ENCODE peak calls at places on chromosomes 7 and 10, in nine cellular contexts. One of them, this sample, is unnamed.

GRCh38 chr7:47253650-47254080 is 328.2 kb downstream of the TNS3 start:
- DNase-seq in fibroblast of the aortic adventitia: peak
- DNase-seq in activated CD8-positive, alpha-beta T cell treated with anti-CD3 and anti-CD28 coated beads for 36 hours: peak
- DNase-seq in AG09319: peak
- DNase-seq in osteocyte: peak
- DNase-seq in upper lobe of right lung: no peak
- DNase-seq in mucosa of descending colon: peak
- DNase-seq in AG10803: peak
- DNase-seq in MM.1S: no peak
- DNase-seq in this sample: peak

GRCh38 chr10:71087622-71088021 is 124.7 kb upstream of the UNC5B start:
- DNase-seq in AG09319: no peak
- DNase-seq in MM.1S: no peak
- DNase-seq in activated CD8-positive, alpha-beta T cell treated with anti-CD3 and anti-CD28 coated beads for 36 hours: no peak
- DNase-seq in fibroblast of the aortic adventitia: no peak
- DNase-seq in mucosa of descending colon: no peak
- DNase-seq in AG10803: no peak
- DNase-seq in osteocyte: peak
- DNase-seq in upper lobe of right lung: peak
- DNase-seq in this sample: no peak

GRCh38 chr7:125857606-125858005 is 928.0 kb upstream of the POT1 start:
- DNase-seq in AG09319: no peak
- DNase-seq in osteocyte: no peak
- DNase-seq in MM.1S: no peak
- DNase-seq in fibroblast of the aortic adventitia: peak
- DNase-seq in activated CD8-positive, alpha-beta T cell treated with anti-CD3 and anti-CD28 coated beads for 36 hours: no peak
- DNase-seq in AG10803: no peak
- DNase-seq in upper lobe of right lung: no peak
- DNase-seq in mucosa of descending colon: no peak
- DNase-seq in this sample: no peak

GRCh38 chr10:42943025-42943818 is 133.6 kb upstream of the RET start:
- DNase-seq in activated CD8-positive, alpha-beta T cell treated with anti-CD3 and anti-CD28 coated beads for 36 hours: no peak
- DNase-seq in mucosa of descending colon: no peak
- DNase-seq in fibroblast of the aortic adventitia: no peak
- DNase-seq in upper lobe of right lung: peak
- DNase-seq in AG10803: no peak
- DNase-seq in AG09319: no peak
- DNase-seq in MM.1S: no peak
- DNase-seq in osteocyte: peak
- DNase-seq in this sample: no peak

GRCh38 chr10:79345241-79346011 is 1.8 kb upstream of the PPIF start:
- DNase-seq in AG10803: no peak
- DNase-seq in fibroblast of the aortic adventitia: peak
- DNase-seq in mucosa of descending colon: no peak
- DNase-seq in osteocyte: no peak
- DNase-seq in AG09319: no peak
- DNase-seq in activated CD8-positive, alpha-beta T cell treated with anti-CD3 and anti-CD28 coated beads for 36 hours: no peak
- DNase-seq in MM.1S: no peak
- DNase-seq in upper lobe of right lung: peak
- DNase-seq in this sample: no peak

GRCh38 chr7:158908552-158908951 is 52.2 kb downstream of the DYNC2I1 start:
- DNase-seq in MM.1S: no peak
- DNase-seq in upper lobe of right lung: no peak
- DNase-seq in activated CD8-positive, alpha-beta T cell treated with anti-CD3 and anti-CD28 coated beads for 36 hours: no peak
- DNase-seq in mucosa of descending colon: no peak
- DNase-seq in AG09319: no peak
- DNase-seq in osteocyte: no peak
- DNase-seq in fibroblast of the aortic adventitia: no peak
- DNase-seq in AG10803: no peak
- DNase-seq in this sample: no peak

GRCh38 chr10:96986200-96986856 is 154.2 kb downstream of the LCOR start:
- DNase-seq in upper lobe of right lung: no peak
- DNase-seq in activated CD8-positive, alpha-beta T cell treated with anti-CD3 and anti-CD28 coated beads for 36 hours: no peak
- DNase-seq in MM.1S: no peak
- DNase-seq in osteocyte: no peak
- DNase-seq in AG09319: no peak
- DNase-seq in mucosa of descending colon: no peak
- DNase-seq in AG10803: no peak
- DNase-seq in fibroblast of the aortic adventitia: no peak
- DNase-seq in this sample: no peak

GRCh38 chr10:104334965-104335650 is 3.2 kb downstream of the ITPRIP start:
- DNase-seq in upper lobe of right lung: no peak
- DNase-seq in AG10803: no peak
- DNase-seq in AG09319: no peak
- DNase-seq in MM.1S: no peak
- DNase-seq in activated CD8-positive, alpha-beta T cell treated with anti-CD3 and anti-CD28 coated beads for 36 hours: no peak
- DNase-seq in fibroblast of the aortic adventitia: no peak
- DNase-seq in osteocyte: peak
- DNase-seq in mucosa of descending colon: no peak
- DNase-seq in this sample: no peak

GRCh38 chr10:98572594-98572993 is 125.9 kb upstream of the HPS1 start:
- DNase-seq in activated CD8-positive, alpha-beta T cell treated with anti-CD3 and anti-CD28 coated beads for 36 hours: no peak
- DNase-seq in fibroblast of the aortic adventitia: no peak
- DNase-seq in upper lobe of right lung: no peak
- DNase-seq in MM.1S: no peak
- DNase-seq in mucosa of descending colon: no peak
- DNase-seq in AG10803: no peak
- DNase-seq in osteocyte: no peak
- DNase-seq in AG09319: no peak
- DNase-seq in this sample: no peak

GRCh38 chr10:26859241-26860025 is 1.3 kb downstream of the ABI1 start:
- DNase-seq in AG10803: peak
- DNase-seq in upper lobe of right lung: no peak
- DNase-seq in fibroblast of the aortic adventitia: peak
- DNase-seq in AG09319: no peak
- DNase-seq in MM.1S: no peak
- DNase-seq in mucosa of descending colon: peak
- DNase-seq in osteocyte: no peak
- DNase-seq in activated CD8-positive, alpha-beta T cell treated with anti-CD3 and anti-CD28 coated beads for 36 hours: no peak
- DNase-seq in this sample: no peak

GRCh38 chr7:90387470-90388240 is 15.6 kb upstream of the CLDN12 start:
- DNase-seq in osteocyte: no peak
- DNase-seq in AG09319: no peak
- DNase-seq in mucosa of descending colon: no peak
- DNase-seq in activated CD8-positive, alpha-beta T cell treated with anti-CD3 and anti-CD28 coated beads for 36 hours: no peak
- DNase-seq in AG10803: no peak
- DNase-seq in MM.1S: no peak
- DNase-seq in fibroblast of the aortic adventitia: peak
- DNase-seq in upper lobe of right lung: no peak
- DNase-seq in this sample: no peak

GRCh38 chr10:60737242-60737641 is 41.0 kb upstream of the CDK1 start:
- DNase-seq in mucosa of descending colon: no peak
- DNase-seq in osteocyte: no peak
- DNase-seq in AG10803: no peak
- DNase-seq in activated CD8-positive, alpha-beta T cell treated with anti-CD3 and anti-CD28 coated beads for 36 hours: no peak
- DNase-seq in upper lobe of right lung: no peak
- DNase-seq in AG09319: no peak
- DNase-seq in MM.1S: no peak
- DNase-seq in fibroblast of the aortic adventitia: no peak
- DNase-seq in this sample: no peak

GRCh38 chr7:132190683-132191082 is 385.6 kb downstream of the PLXNA4 start:
- DNase-seq in upper lobe of right lung: no peak
- DNase-seq in fibroblast of the aortic adventitia: no peak
- DNase-seq in MM.1S: no peak
- DNase-seq in activated CD8-positive, alpha-beta T cell treated with anti-CD3 and anti-CD28 coated beads for 36 hours: no peak
- DNase-seq in mucosa of descending colon: no peak
- DNase-seq in AG10803: no peak
- DNase-seq in osteocyte: no peak
- DNase-seq in AG09319: no peak
- DNase-seq in this sample: no peak

GRCh38 chr7:76225379-76225778 is 23.7 kb downstream of the SRRM3 start:
- DNase-seq in mucosa of descending colon: peak
- DNase-seq in activated CD8-positive, alpha-beta T cell treated with anti-CD3 and anti-CD28 coated beads for 36 hours: peak
- DNase-seq in AG09319: no peak
- DNase-seq in upper lobe of right lung: no peak
- DNase-seq in MM.1S: peak
- DNase-seq in osteocyte: no peak
- DNase-seq in fibroblast of the aortic adventitia: peak
- DNase-seq in AG10803: peak
- DNase-seq in this sample: peak

GRCh38 chr10:30398788-30399187 is 35.2 kb upstream of the MAP3K8 start:
- DNase-seq in osteocyte: no peak
- DNase-seq in AG10803: no peak
- DNase-seq in activated CD8-positive, alpha-beta T cell treated with anti-CD3 and anti-CD28 coated beads for 36 hours: peak
- DNase-seq in mucosa of descending colon: no peak
- DNase-seq in MM.1S: no peak
- DNase-seq in AG09319: no peak
- DNase-seq in fibroblast of the aortic adventitia: no peak
- DNase-seq in upper lobe of right lung: no peak
- DNase-seq in this sample: no peak

GRCh38 chr7:88243345-88243909 is 23.6 kb upstream of the SRI start:
- DNase-seq in upper lobe of right lung: no peak
- DNase-seq in fibroblast of the aortic adventitia: peak
- DNase-seq in osteocyte: no peak
- DNase-seq in MM.1S: peak
- DNase-seq in AG09319: no peak
- DNase-seq in activated CD8-positive, alpha-beta T cell treated with anti-CD3 and anti-CD28 coated beads for 36 hours: no peak
- DNase-seq in mucosa of descending colon: no peak
- DNase-seq in AG10803: peak
- DNase-seq in this sample: peak

GRCh38 chr10:91805110-91805825 is 7.0 kb downstream of the TNKS2 start:
- DNase-seq in AG09319: no peak
- DNase-seq in MM.1S: no peak
- DNase-seq in fibroblast of the aortic adventitia: no peak
- DNase-seq in mucosa of descending colon: no peak
- DNase-seq in AG10803: no peak
- DNase-seq in activated CD8-positive, alpha-beta T cell treated with anti-CD3 and anti-CD28 coated beads for 36 hours: no peak
- DNase-seq in osteocyte: no peak
- DNase-seq in upper lobe of right lung: no peak
- DNase-seq in this sample: no peak

GRCh38 chr7:17297243-17297642 is 1.2 kb upstream of the AHR start:
- DNase-seq in osteocyte: no peak
- DNase-seq in activated CD8-positive, alpha-beta T cell treated with anti-CD3 and anti-CD28 coated beads for 36 hours: no peak
- DNase-seq in mucosa of descending colon: no peak
- DNase-seq in AG10803: no peak
- DNase-seq in fibroblast of the aortic adventitia: no peak
- DNase-seq in MM.1S: no peak
- DNase-seq in upper lobe of right lung: no peak
- DNase-seq in AG09319: no peak
- DNase-seq in this sample: no peak

GRCh38 chr10:62093863-62094291 is 174.8 kb downstream of the RTKN2 start:
- DNase-seq in MM.1S: no peak
- DNase-seq in activated CD8-positive, alpha-beta T cell treated with anti-CD3 and anti-CD28 coated beads for 36 hours: no peak
- DNase-seq in AG09319: no peak
- DNase-seq in upper lobe of right lung: no peak
- DNase-seq in mucosa of descending colon: no peak
- DNase-seq in AG10803: peak
- DNase-seq in osteocyte: no peak
- DNase-seq in fibroblast of the aortic adventitia: peak
- DNase-seq in this sample: no peak

GRCh38 chr10:44860811-44861751 is 50.1 kb upstream of the TMEM72 start:
- DNase-seq in AG10803: peak
- DNase-seq in osteocyte: peak
- DNase-seq in upper lobe of right lung: no peak
- DNase-seq in mucosa of descending colon: no peak
- DNase-seq in AG09319: peak
- DNase-seq in MM.1S: no peak
- DNase-seq in fibroblast of the aortic adventitia: peak
- DNase-seq in activated CD8-positive, alpha-beta T cell treated with anti-CD3 and anti-CD28 coated beads for 36 hours: no peak
- DNase-seq in this sample: no peak

GRCh38 chr10:4708123-4708759 is 117.8 kb upstream of the AKR1E2 start:
- DNase-seq in fibroblast of the aortic adventitia: no peak
- DNase-seq in upper lobe of right lung: no peak
- DNase-seq in AG10803: no peak
- DNase-seq in MM.1S: no peak
- DNase-seq in activated CD8-positive, alpha-beta T cell treated with anti-CD3 and anti-CD28 coated beads for 36 hours: peak
- DNase-seq in osteocyte: no peak
- DNase-seq in mucosa of descending colon: no peak
- DNase-seq in AG09319: no peak
- DNase-seq in this sample: no peak
- TF ChIP-seq CTCF in fibroblast of the aortic adventitia: peak
- TF ChIP-seq CTCF in upper lobe of right lung: peak
- TF ChIP-seq CTCF in AG10803: no peak
- TF ChIP-seq CTCF in MM.1S: peak
- TF ChIP-seq CTCF in activated CD8-positive, alpha-beta T cell treated with anti-CD3 and anti-CD28 coated beads for 36 hours: peak
- TF ChIP-seq CTCF in osteocyte: peak
- TF ChIP-seq CTCF in mucosa of descending colon: no peak
- TF ChIP-seq CTCF in AG09319: no peak
- TF ChIP-seq CTCF in this sample: peak

DNA sequence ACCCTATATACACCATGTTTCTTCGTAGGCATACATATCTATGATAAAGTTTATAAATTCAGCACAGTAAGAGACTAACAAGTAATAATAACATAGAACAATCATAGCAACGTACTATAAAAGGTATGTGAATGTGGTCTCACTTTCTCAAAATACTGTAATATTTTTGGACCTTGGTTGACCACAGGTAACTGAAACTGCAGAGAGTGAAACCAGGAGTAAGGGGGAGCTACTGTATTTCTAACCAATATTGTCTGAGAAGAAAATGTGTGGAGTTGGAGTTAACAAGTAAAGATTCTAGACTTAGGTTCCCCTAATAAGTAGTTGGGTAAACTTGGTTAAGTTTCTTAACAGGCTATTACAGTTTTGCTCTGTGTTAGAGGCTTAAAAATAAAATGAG is 72.1 kb downstream of the GNAI1 start:
- DNase-seq in activated CD8-positive, alpha-beta T cell treated with anti-CD3 and anti-CD28 coated beads for 36 hours: no peak
- DNase-seq in AG10803: no peak
- DNase-seq in osteocyte: no peak
- DNase-seq in AG09319: no peak
- DNase-seq in mucosa of descending colon: no peak
- DNase-seq in MM.1S: peak
- DNase-seq in fibroblast of the aortic adventitia: no peak
- DNase-seq in upper lobe of right lung: no peak
- DNase-seq in this sample: peak
- TF ChIP-seq CTCF in activated CD8-positive, alpha-beta T cell treated with anti-CD3 and anti-CD28 coated beads for 36 hours: no peak
- TF ChIP-seq CTCF in AG10803: no peak
- TF ChIP-seq CTCF in osteocyte: no peak
- TF ChIP-seq CTCF in AG09319: no peak
- TF ChIP-seq CTCF in mucosa of descending colon: no peak
- TF ChIP-seq CTCF in MM.1S: no peak
- TF ChIP-seq CTCF in fibroblast of the aortic adventitia: no peak
- TF ChIP-seq CTCF in upper lobe of right lung: no peak
- TF ChIP-seq CTCF in this sample: no peak

DNA sequence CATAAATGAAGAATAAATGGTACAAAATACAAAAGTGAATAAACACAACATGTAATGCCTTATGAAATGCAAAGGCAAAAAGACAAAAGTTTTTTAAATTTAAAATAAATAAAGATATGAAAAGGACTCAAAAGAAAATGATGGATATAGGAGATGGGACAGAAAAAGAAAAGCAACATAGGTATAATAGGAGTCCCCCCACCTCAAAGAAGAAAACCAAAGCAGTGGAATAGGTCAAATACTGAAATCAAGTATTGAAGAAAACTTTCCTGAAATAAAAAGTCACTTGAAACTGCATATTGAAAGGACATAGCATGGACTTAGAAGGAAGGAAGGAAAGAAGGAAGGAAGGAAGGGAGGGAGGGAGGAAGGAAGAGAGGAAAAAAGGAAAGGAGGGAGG is 110.0 kb upstream of the FAM204A start:
- DNase-seq in activated CD8-positive, alpha-beta T cell treated with anti-CD3 and anti-CD28 coated beads for 36 hours: no peak
- DNase-seq in AG09319: no peak
- DNase-seq in osteocyte: no peak
- DNase-seq in mucosa of descending colon: no peak
- DNase-seq in upper lobe of right lung: no peak
- DNase-seq in fibroblast of the aortic adventitia: no peak
- DNase-seq in MM.1S: no peak
- DNase-seq in AG10803: no peak
- DNase-seq in this sample: no peak
- TF ChIP-seq CTCF in activated CD8-positive, alpha-beta T cell treated with anti-CD3 and anti-CD28 coated beads for 36 hours: no peak
- TF ChIP-seq CTCF in AG09319: no peak
- TF ChIP-seq CTCF in osteocyte: no peak
- TF ChIP-seq CTCF in mucosa of descending colon: no peak
- TF ChIP-seq CTCF in upper lobe of right lung: no peak
- TF ChIP-seq CTCF in fibroblast of the aortic adventitia: no peak
- TF ChIP-seq CTCF in MM.1S: no peak
- TF ChIP-seq CTCF in AG10803: no peak
- TF ChIP-seq CTCF in this sample: no peak

GRCh38 chr10:86267286-86268195 is 99.1 kb downstream of the GRID1 start:
- DNase-seq in AG09319: no peak
- DNase-seq in osteocyte: peak
- DNase-seq in MM.1S: no peak
- DNase-seq in fibroblast of the aortic adventitia: no peak
- DNase-seq in activated CD8-positive, alpha-beta T cell treated with anti-CD3 and anti-CD28 coated beads for 36 hours: no peak
- DNase-seq in AG10803: no peak
- DNase-seq in upper lobe of right lung: peak
- DNase-seq in mucosa of descending colon: no peak
- DNase-seq in this sample: no peak
- TF ChIP-seq CTCF in AG09319: no peak
- TF ChIP-seq CTCF in osteocyte: no peak
- TF ChIP-seq CTCF in MM.1S: no peak
- TF ChIP-seq CTCF in fibroblast of the aortic adventitia: no peak
- TF ChIP-seq CTCF in activated CD8-positive, alpha-beta T cell treated with anti-CD3 and anti-CD28 coated beads for 36 hours: no peak
- TF ChIP-seq CTCF in AG10803: no peak
- TF ChIP-seq CTCF in upper lobe of right lung: no peak
- TF ChIP-seq CTCF in mucosa of descending colon: no peak
- TF ChIP-seq CTCF in this sample: no peak